ENCODE peak calls at places on chromosomes 1 and 21, in ten cellular contexts. S is activated CD8-positive, alpha-beta memory T cell treated with anti-CD3 and anti-CD28 coated beads for 24 hours; W is Right ventricle myocardium inferior; Y is MV-4-11; R is ascending aorta; F is tibial nerve; D is AG10803; A is NCI-H345; X is NCI-H226; T is ovary. Z is an unnamed sample.

GRCh38 chr1:207088731-207089626 is at the start of gene C4BPB:
- DNase-seq in Y (no peak), T (no peak), S (no peak), R (no peak), W (no peak), F (no peak), X (peak; percentile 28), D (no peak), A (no peak), Z (no peak)

GRCh38 chr1:182101415-182102041 is 40.0 kb upstream of the ZNF648 start:
- DNase-seq in S (no peak), W (no peak), A (no peak), X (no peak), R (no peak), D (no peak), T (no peak), Y (no peak), F (no peak), Z (no peak)

GRCh38 chr1:78275906-78276690 is 214.7 kb upstream of the PTGFR start:
- DNase-seq in A (no peak), S (no peak), Y (no peak), W (no peak), X (no peak), D (peak; percentile 27), T (no peak), R (no peak), F (no peak), Z (no peak)

GRCh38 chr1:153573351-153573750 is 7.7 kb upstream of the S100A2 start:
- DNase-seq in F (no peak), T (no peak), R (no peak), X (no peak), D (no peak), A (no peak), W (no peak), Y (peak; percentile 55), S (no peak), Z (no peak)

GRCh38 chr1:23478896-23479790 is 4.8 kb downstream of the ASAP3 start:
- DNase-seq in T (peak; percentile 66), X (peak; percentile 76), Y (no peak), D (peak; percentile 75), R (peak; percentile 26), A (no peak), W (peak; percentile 83), F (peak; percentile 85), S (no peak), Z (no peak)

GRCh38 chr1:24441996-24442668 is 26.5 kb downstream of the NIPAL3 start:
- DNase-seq in W (no peak), D (no peak), R (no peak), S (no peak), F (no peak), Y (no peak), T (no peak), X (no peak), A (no peak), Z (no peak)

GRCh38 chr1:28036431-28036830 is 52.0 kb downstream of the EYA3 start:
- DNase-seq in R (no peak), W (no peak), D (no peak), A (no peak), S (no peak), F (no peak), T (no peak), X (no peak), Y (no peak), Z (no peak)

GRCh38 chr1:1764876-1765478 is 13.3 kb downstream of the NADK start:
- DNase-seq in Y (peak; percentile 59), A (no peak), T (no peak), S (no peak), F (no peak), R (no peak), W (peak; percentile 77), D (no peak), X (no peak), Z (no peak)

GRCh38 chr1:45924736-45925135 is 121.3 kb downstream of the MAST2 start:
- DNase-seq in R (no peak), S (no peak), Y (no peak), A (no peak), D (peak; percentile 34), T (no peak), W (no peak), X (peak; percentile 64), F (no peak), Z (no peak)

GRCh38 chr1:229585338-229585737 is 26.8 kb upstream of the ABCB10 start:
- DNase-seq in X (no peak), Y (no peak), T (no peak), R (no peak), W (no peak), F (no peak), S (no peak), A (no peak), D (no peak), Z (no peak)

GRCh38 chr21:42234464-42235241 is 15.7 kb downstream of the ABCG1 start:
- DNase-seq in F (no peak), X (peak; percentile 77), W (peak; percentile 90), S (peak; percentile 84), T (peak; percentile 73), Y (peak; percentile 39), R (no peak), D (no peak), A (peak; percentile 91), Z (no peak)

GRCh38 chr1:22976461-22977243 is 4.0 kb upstream of the LACTBL1 start:
- DNase-seq in D (peak; percentile 83), T (no peak), X (peak; percentile 67), W (no peak), A (peak; percentile 85), Y (peak; percentile 66), F (peak; percentile 46), R (no peak), S (peak; percentile 66), Z (no peak)

GRCh38 chr1:37995773-37996379 is 6.1 kb upstream of the SF3A3 start:
- DNase-seq in W (peak; percentile 91), T (peak; percentile 86), X (no peak), F (peak; percentile 62), R (no peak), Y (no peak), D (peak; percentile 94), A (peak; percentile 75), S (peak; percentile 78), Z (no peak)

GRCh38 chr1:55898191-55898590 is 681.2 kb downstream of the PLPP3 start:
- DNase-seq in D (peak; percentile 90), W (no peak), S (no peak), A (no peak), X (peak; percentile 79), Y (peak; percentile 58), R (no peak), F (no peak), T (no peak), Z (no peak)

GRCh38 chr1:23634840-23635642 is 56.6 kb upstream of the RPL11 start:
- DNase-seq in T (peak; percentile 65), A (peak; percentile 59), F (peak; percentile 77), S (peak; percentile 77), D (peak; percentile 75), X (peak; percentile 70), Y (peak; percentile 32), R (no peak), W (no peak), Z (no peak)

GRCh38 chr1:180643693-180644092 is 11.9 kb downstream of the XPR1 start:
- DNase-seq in A (peak; percentile 2), R (no peak), S (no peak), X (peak; percentile 21), T (no peak), W (no peak), D (peak; percentile 38), F (peak; percentile 27), Y (no peak), Z (no peak)

GRCh38 chr1:88237026-88237425 is 447.0 kb upstream of the PKN2 start:
- DNase-seq in D (peak; percentile 60), T (no peak), S (no peak), R (no peak), Y (no peak), X (no peak), A (no peak), F (no peak), W (no peak), Z (no peak)

GRCh38 chr1:51284487-51284954 is 45.8 kb downstream of the TTC39A start:
- DNase-seq in T (no peak), W (no peak), D (no peak), X (peak; percentile 88), F (no peak), R (no peak), Y (peak; percentile 43), A (peak; percentile 74), S (no peak), Z (no peak)

GRCh38 chr1:9443913-9444445 is 95.3 kb upstream of the SLC25A33 start:
- DNase-seq in D (no peak), S (no peak), F (no peak), W (no peak), T (peak; percentile 63), R (no peak), A (no peak), Y (no peak), X (no peak), Z (no peak)

GRCh38 chr1:215888159-215888558 is 321.1 kb downstream of the KCTD3 start:
- DNase-seq in T (no peak), S (no peak), A (peak; percentile 63), F (no peak), Y (no peak), X (no peak), R (no peak), D (no peak), W (no peak), Z (no peak)

GRCh38 chr1:26079960-26080814 is 12.8 kb upstream of the TRIM63 start:
- DNase-seq in S (no peak), W (no peak), A (no peak), Y (no peak), R (no peak), X (no peak), T (no peak), F (no peak), D (no peak), Z (no peak)

GRCh38 chr21:44919111-44919912 is 1.4 kb downstream of the ITGB2 start:
- DNase-seq in Y (peak; percentile 76), X (no peak), D (no peak), A (no peak), R (no peak), T (peak; percentile 12), S (no peak), W (no peak), F (no peak), Z (no peak)

GRCh38 chr1:1783320-1783719 is 5.0 kb upstream of the NADK start:
- DNase-seq in T (no peak), S (no peak), R (no peak), X (no peak), D (no peak), Y (no peak), A (no peak), W (no peak), F (no peak), Z (no peak)

GRCh38 chr1:15062479-15063099 is 91.0 kb upstream of the TMEM51 start:
- DNase-seq in T (no peak), S (no peak), A (no peak), Y (no peak), W (no peak), D (no peak), R (no peak), F (no peak), X (no peak), Z (no peak)

GRCh38 chr1:153626929-153627796 is at the start of gene S100A13:
- DNase-seq in A (peak; percentile 93), R (no peak), S (no peak), F (peak; percentile 68), W (peak; percentile 88), X (peak; percentile 96), Y (no peak), D (peak; percentile 93), T (peak; percentile 88), Z (no peak)

GRCh38 chr1:232267837-232268598 is 361.9 kb downstream of the SIPA1L2 start:
- DNase-seq in T (no peak), X (no peak), D (no peak), R (no peak), W (no peak), S (no peak), A (no peak), Y (no peak), F (no peak), Z (peak; percentile 67)

GRCh38 chr1:51693420-51694144 is 76.7 kb downstream of the OSBPL9 start:
- DNase-seq in Y (no peak), A (no peak), R (no peak), D (peak; percentile 43), T (no peak), S (no peak), W (no peak), F (no peak), X (peak; percentile 26), Z (no peak)

GRCh38 chr21:27244356-27244755 is 277.5 kb upstream of the ADAMTS5 start:
- DNase-seq in T (no peak), Y (no peak), X (no peak), R (no peak), D (no peak), S (no peak), A (no peak), W (no peak), F (no peak), Z (no peak)

Z was measured in vagina.